ENCODE peak calls at places on chromosomes 1 and 21, in six cellular contexts. M, E, L, D, J and A are unnamed samples.
A peak's percentile ranks its signal among the peaks of the same experiment; 100 is the strongest.

GRCh38 chr1:110328274-110328673 is 10.9 kb upstream of the RBM15 start:
- DNase-seq in M (no peak), E (no peak), L (no peak), D (no peak), J (no peak), A (no peak)

GRCh38 chr1:68378296-68379084 is 71.3 kb downstream of the RPE65 start:
- DNase-seq in M (no peak), E (no peak), L (no peak), D (no peak), J (no peak), A (no peak)

GRCh38 chr1:230581446-230582079 is 60.7 kb upstream of the COG2 start:
- DNase-seq in M (no peak), E (no peak), L (no peak), D (no peak), J (no peak), A (no peak)

GRCh38 chr1:55965981-55966461 is 613.3 kb downstream of the PLPP3 start:
- DNase-seq in M (no peak), E (no peak), L (no peak), D (no peak), J (no peak), A (no peak)

GRCh38 chr1:158720620-158721019 is at the start of gene OR6K3:
- DNase-seq in M (no peak), E (no peak), L (no peak), D (no peak), J (no peak), A (no peak)

GRCh38 chr1:53468374-53468773 is 9.2 kb downstream of the DMRTB1 start:
- DNase-seq in M (no peak), E (no peak), L (no peak), D (no peak), J (no peak), A (no peak)

GRCh38 chr1:169484683-169485426 is 889 bp downstream of the SLC19A2 start:
- DNase-seq in M (no peak), E (peak; percentile 72), L (peak; percentile 23), D (peak; percentile 61), J (peak; percentile 13), A (peak; percentile 80)

GRCh38 chr1:98316286-98316685 is 345.2 kb upstream of the SNX7 start:
- DNase-seq in M (no peak), E (no peak), L (no peak), D (no peak), J (no peak), A (no peak)

GRCh38 chr1:116266864-116267212 is 106.2 kb upstream of the ATP1A1 start:
- DNase-seq in M (no peak), E (no peak), L (no peak), D (no peak), J (no peak), A (no peak)

GRCh38 chr1:31707711-31708110 is 3.9 kb upstream of the COL16A1 start:
- DNase-seq in M (no peak), E (no peak), L (no peak), D (no peak), J (no peak), A (no peak)

GRCh38 chr1:59173721-59174120 is 123.2 kb upstream of the FGGY start:
- DNase-seq in M (no peak), E (no peak), L (no peak), D (no peak), J (no peak), A (no peak)

GRCh38 chr1:46595127-46595526 is 8.9 kb downstream of the MKNK1 start:
- DNase-seq in M (no peak), E (peak; percentile 86), L (no peak), D (peak; percentile 89), J (no peak), A (peak; percentile 83)

GRCh38 chr21:45264919-45265515 is 22.7 kb downstream of the POFUT2 start:
- DNase-seq in M (no peak), E (peak; percentile 52), L (no peak), D (peak; percentile 29), J (no peak), A (no peak)